ENCODE peak calls at places on chromosomes 2 and 18, in nine cellular contexts. I is PC-9; V is astrocyte of the spinal cord; R is BJ; U is AG04450; O is fibroblast of lung; C is CD8-positive, alpha-beta T cell; X is cardiac muscle cell; F is thyroid gland. E is an unnamed sample.
A peak's percentile ranks its signal among the peaks of the same experiment; 100 is the strongest.

GRCh38 chr2:142991295-142991694 is 113.8 kb downstream of the KYNU start:
- DNase-seq in X (no peak), I (peak; percentile 46), F (no peak), R (no peak), V (no peak), C (no peak), O (peak; percentile 11), U (no peak), E (no peak)

GRCh38 chr2:179467111-179467510 is 202.5 kb upstream of the SESTD1 start:
- DNase-seq in U (no peak), C (no peak), I (no peak), F (no peak), X (no peak), R (no peak), O (peak; percentile 41), V (peak; percentile 43), E (no peak)

GRCh38 chr2:113709022-113709421 is 47.4 kb downstream of the SLC35F5 start:
- DNase-seq in U (no peak), O (no peak), X (no peak), I (no peak), C (no peak), F (no peak), V (no peak), R (no peak), E (no peak)

GRCh38 chr2:160043265-160043664 is 19.1 kb downstream of the PLA2R1 start:
- DNase-seq in U (no peak), V (no peak), O (peak; percentile 16), X (no peak), C (no peak), R (no peak), F (no peak), I (peak; percentile 41), E (no peak)

GRCh38 chr2:40450066-40450841 is 1.6 kb downstream of the SLC8A1 start:
- DNase-seq in C (no peak), U (no peak), F (no peak), I (no peak), O (peak; percentile 62), X (peak; percentile 41), R (no peak), V (peak; percentile 78), E (no peak)

GRCh38 chr2:221549143-221549542 is 23.0 kb downstream of the EPHA4 start:
- DNase-seq in U (no peak), C (no peak), R (no peak), I (no peak), O (peak; percentile 71), V (peak; percentile 59), F (no peak), X (no peak), E (no peak)

GRCh38 chr2:239186958-239187357 is 213.9 kb downstream of the HDAC4 start:
- DNase-seq in I (no peak), O (no peak), X (no peak), U (no peak), V (no peak), F (no peak), C (no peak), R (no peak), E (no peak)

GRCh38 chr2:76444732-76445131 is 734.0 kb upstream of the GCFC2 start:
- DNase-seq in F (no peak), U (no peak), I (no peak), V (no peak), R (no peak), X (no peak), O (no peak), C (no peak), E (no peak)

GRCh38 chr2:180385601-180386201 is 378.6 kb upstream of the CWC22 start:
- DNase-seq in C (no peak), I (no peak), R (peak; percentile 62), U (peak; percentile 53), V (peak; percentile 79), O (peak; percentile 94), X (peak; percentile 88), F (no peak), E (no peak)

GRCh38 chr2:147483293-147483669 is 361.5 kb upstream of the ACVR2A start:
- DNase-seq in R (no peak), C (no peak), U (no peak), O (no peak), V (no peak), F (no peak), X (no peak), I (no peak), E (no peak)

GRCh38 chr2:3114406-3115185 is 263.0 kb downstream of the EIPR1 start:
- DNase-seq in I (no peak), C (no peak), O (no peak), R (no peak), U (no peak), F (no peak), X (no peak), V (no peak), E (no peak)
- TF ChIP-seq CTCF in I (no peak), C (no peak), O (no peak), R (no peak), U (no peak), F (no peak), X (no peak), V (no peak), E (no peak)

GRCh38 chr18:31098878-31099277 is 3.3 kb downstream of the DSC2 start:
- DNase-seq in F (no peak), R (no peak), C (no peak), V (no peak), O (no peak), I (no peak), U (no peak), X (no peak), E (no peak)

GRCh38 chr18:31101148-31102019 is 837 bp downstream of the DSC2 start:
- DNase-seq in V (no peak), O (peak; percentile 23), U (no peak), R (no peak), C (no peak), I (no peak), X (peak; percentile 50), F (peak; percentile 80), E (no peak)

GRCh38 chr18:31097666-31098065 is 4.6 kb downstream of the DSC2 start:
- DNase-seq in X (no peak), F (no peak), I (no peak), R (no peak), V (no peak), C (no peak), O (no peak), U (no peak), E (no peak)

GRCh38 chr18:31100598-31101147 is 1.5 kb downstream of the DSC2 start:
- DNase-seq in F (peak; percentile 7), U (no peak), X (peak; percentile 4), C (no peak), O (no peak), R (no peak), I (no peak), V (no peak), E (no peak)

DNA sequence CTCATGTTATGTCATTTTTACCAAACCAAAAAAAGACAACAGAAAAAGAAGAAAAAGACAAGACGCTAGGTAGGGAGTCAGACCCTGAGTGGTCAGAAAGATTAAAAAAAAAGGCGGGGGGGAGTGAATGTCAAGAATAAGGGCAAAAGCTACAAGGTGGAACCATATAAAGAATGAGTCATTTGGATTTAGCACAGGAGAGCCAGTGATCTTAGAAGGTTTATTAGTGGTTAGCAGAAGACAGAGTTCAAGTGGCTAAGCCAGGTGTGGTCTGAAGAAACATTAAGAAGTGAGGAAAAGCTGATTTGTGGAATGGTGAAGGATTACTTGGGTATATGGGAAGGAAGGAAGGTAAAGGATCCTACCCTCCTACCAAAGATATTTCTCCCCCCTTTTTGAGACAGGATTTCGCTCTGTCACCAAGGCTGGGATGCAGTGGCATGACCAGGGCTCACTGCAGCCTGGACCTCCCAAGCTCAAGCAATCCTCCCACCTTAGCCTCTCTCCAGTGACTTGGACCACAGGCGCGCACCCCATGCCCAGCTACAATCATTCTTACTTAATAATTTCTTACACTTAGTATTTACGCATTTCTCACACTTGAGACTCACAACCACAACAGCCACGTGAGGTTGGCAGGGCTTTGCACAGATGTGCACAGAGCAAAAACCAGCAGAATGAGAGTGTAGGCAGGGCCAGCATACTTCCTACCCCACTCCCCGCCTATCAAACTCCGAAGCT is 2.6 kb downstream of the DSC2 start:
- DNase-seq in F (no peak), U (no peak), C (no peak), V (no peak), I (no peak), X (no peak), O (no peak), R (no peak), E (no peak)
- H3K4me3 ChIP-seq in F (no peak overlapping the region), U (no peak overlapping the region), C (no peak overlapping the region), V (no peak overlapping the region), I (no peak overlapping the region), X (peak overlapping the region; percentile 73), O (no peak overlapping the region), R (no peak overlapping the region), E (no peak overlapping the region)

DNA sequence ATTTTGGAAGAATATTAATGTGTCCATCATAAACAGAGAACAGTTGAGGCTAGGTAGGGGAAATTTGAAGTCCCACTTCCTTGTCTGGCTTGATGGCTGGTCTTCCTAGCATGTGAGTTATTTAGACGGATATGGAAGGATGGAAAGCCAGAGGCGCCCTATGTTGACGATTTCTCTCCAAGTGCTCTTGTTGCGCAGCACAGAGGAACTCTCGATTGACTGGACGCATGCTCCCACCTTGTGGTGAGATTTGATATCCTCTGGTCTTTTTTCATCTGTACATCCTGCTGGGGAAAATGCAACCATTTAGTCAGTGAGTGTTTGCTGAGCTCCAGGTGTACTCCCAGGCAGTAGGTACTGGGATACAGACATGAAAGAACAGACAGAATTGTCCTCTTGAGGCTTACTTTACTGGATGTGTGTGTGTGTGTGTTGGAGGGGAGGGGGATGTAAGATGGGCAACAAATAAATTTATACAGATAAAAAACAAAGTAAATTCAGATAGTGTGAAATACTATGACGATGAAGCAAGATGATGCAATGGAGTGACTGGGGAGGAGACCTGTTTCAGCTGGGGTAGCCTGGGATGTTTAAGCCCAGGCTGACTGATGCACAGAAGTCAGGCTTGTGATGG is 137.2 kb downstream of the TRIM43 start:
- DNase-seq in F (peak; percentile 79), I (peak; percentile 82), O (peak; percentile 77), V (peak; percentile 89), U (peak; percentile 79), X (peak; percentile 92), C (no peak), R (peak; percentile 55), E (peak; percentile 59)
- TF ChIP-seq CTCF in F (peak; percentile 86), I (peak; percentile 90), O (peak; percentile 67), V (peak; percentile 56), U (peak; percentile 74), X (peak; percentile 62), C (no peak), R (peak; percentile 59), E (peak; percentile 60)

DNA sequence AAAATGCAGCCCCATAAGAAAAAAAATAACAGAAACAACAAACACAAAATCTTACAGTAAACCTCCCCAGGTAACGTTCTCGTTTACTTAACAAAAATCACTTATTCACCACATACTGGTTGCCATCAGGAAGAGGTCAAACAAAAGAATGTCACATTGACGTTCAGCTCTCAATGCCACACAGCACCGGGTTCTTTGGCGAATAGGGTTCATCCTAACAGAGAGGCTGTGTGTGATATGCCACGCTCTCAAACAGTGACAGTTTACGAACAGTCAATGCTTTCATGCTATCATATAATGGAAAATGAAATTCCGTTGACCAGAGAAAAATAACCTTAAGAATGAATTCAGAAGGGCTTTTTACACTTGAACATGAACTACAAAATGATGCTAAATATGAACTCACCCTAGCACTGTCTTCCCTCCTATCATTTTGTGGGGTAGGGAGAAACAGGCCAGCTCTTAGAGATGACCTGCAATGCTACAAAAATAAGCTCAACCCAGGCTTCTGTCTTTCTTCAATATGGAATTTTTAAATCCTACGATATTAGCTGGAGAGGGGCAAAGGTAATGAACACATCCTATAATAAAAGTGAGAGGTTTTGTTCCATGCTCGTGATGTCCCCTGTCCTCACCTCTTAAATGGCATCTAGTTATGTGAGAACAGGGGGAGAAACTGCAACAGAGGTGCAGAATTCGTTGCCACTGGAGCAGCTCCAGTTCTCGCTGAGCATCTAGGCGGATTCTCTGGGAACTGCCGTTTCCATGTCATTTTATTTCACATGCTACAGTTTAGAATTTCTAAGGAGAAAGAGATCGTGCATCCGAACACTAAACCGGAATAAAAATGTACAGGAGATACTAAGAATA is 1.8 kb downstream of the TMEM163 start:
- DNase-seq in F (no peak), R (no peak), X (no peak), O (no peak), U (no peak), I (no peak), V (no peak), C (no peak), E (no peak)
- H3K4me3 ChIP-seq in F (no peak overlapping the region), R (no peak overlapping the region), X (peak overlapping the region; percentile 80), O (no peak overlapping the region), U (no peak overlapping the region), I (no peak overlapping the region), V (no peak overlapping the region), C (no peak overlapping the region), E (no peak overlapping the region)